ENCODE peak calls at places on chromosomes 4 and X, in six cellular contexts. One of them, this sample, is unnamed.
A peak's percentile ranks its signal among the peaks of the same experiment; 100 is the strongest.

GRCh38 chr4:126182801-126183200 is 868.0 kb downstream of the FAT4 start:
- DNase-seq in heart left ventricle: no peak
- DNase-seq in iPS DF 6.9: no peak
- DNase-seq in lung: no peak
- DNase-seq in BJ: no peak
- DNase-seq in NT2/D1: no peak
- DNase-seq in this sample: no peak

GRCh38 chrX:45710081-45710801 is 509.6 kb upstream of the DIPK2B start:
- DNase-seq in heart left ventricle: no peak
- DNase-seq in iPS DF 6.9: no peak
- DNase-seq in lung: no peak
- DNase-seq in BJ: peak; percentile 89
- DNase-seq in NT2/D1: no peak
- DNase-seq in this sample: no peak

GRCh38 chrX:38986586-38986985 is 185.3 kb downstream of the MID1IP1 start:
- DNase-seq in heart left ventricle: no peak
- DNase-seq in iPS DF 6.9: no peak
- DNase-seq in lung: no peak
- DNase-seq in BJ: no peak
- DNase-seq in NT2/D1: no peak
- DNase-seq in this sample: no peak

GRCh38 chr4:7240341-7240740 is 48.0 kb downstream of the SORCS2 start:
- DNase-seq in heart left ventricle: no peak
- DNase-seq in iPS DF 6.9: no peak
- DNase-seq in lung: no peak
- DNase-seq in BJ: no peak
- DNase-seq in NT2/D1: no peak
- DNase-seq in this sample: no peak

GRCh38 chrX:108020631-108021030 is 24.2 kb upstream of the VSIG1 start:
- DNase-seq in heart left ventricle: no peak
- DNase-seq in iPS DF 6.9: no peak
- DNase-seq in lung: no peak
- DNase-seq in BJ: no peak
- DNase-seq in NT2/D1: no peak
- DNase-seq in this sample: peak; percentile 15

GRCh38 chr4:28269426-28269825 is 1408.8 kb downstream of the STIM2 start:
- DNase-seq in heart left ventricle: no peak
- DNase-seq in iPS DF 6.9: no peak
- DNase-seq in lung: no peak
- DNase-seq in BJ: no peak
- DNase-seq in NT2/D1: no peak
- DNase-seq in this sample: no peak

GRCh38 chr4:93764647-93765246 is 63.8 kb upstream of the ATOH1 start:
- DNase-seq in heart left ventricle: no peak
- DNase-seq in iPS DF 6.9: no peak
- DNase-seq in lung: no peak
- DNase-seq in BJ: peak; percentile 0
- DNase-seq in NT2/D1: no peak
- DNase-seq in this sample: peak; percentile 55

GRCh38 chr4:130478406-130478805 is 1382.5 kb downstream of the C4orf33 start:
- DNase-seq in heart left ventricle: no peak
- DNase-seq in iPS DF 6.9: no peak
- DNase-seq in lung: no peak
- DNase-seq in BJ: peak; percentile 11
- DNase-seq in NT2/D1: no peak
- DNase-seq in this sample: no peak

GRCh38 chr4:7691992-7692391 is 247.7 kb downstream of the AFAP1 start:
- DNase-seq in heart left ventricle: peak; percentile 48
- DNase-seq in iPS DF 6.9: no peak
- DNase-seq in lung: no peak
- DNase-seq in BJ: no peak
- DNase-seq in NT2/D1: no peak
- DNase-seq in this sample: no peak

GRCh38 chr4:170599894-170600293 is 510.1 kb upstream of the AADAT start:
- DNase-seq in heart left ventricle: no peak
- DNase-seq in iPS DF 6.9: no peak
- DNase-seq in lung: no peak
- DNase-seq in BJ: no peak
- DNase-seq in NT2/D1: no peak
- DNase-seq in this sample: no peak

GRCh38 chr4:141047228-141047884 is 85.9 kb downstream of the RNF150 start:
- DNase-seq in heart left ventricle: no peak
- DNase-seq in iPS DF 6.9: no peak
- DNase-seq in lung: no peak
- DNase-seq in BJ: no peak
- DNase-seq in NT2/D1: no peak
- DNase-seq in this sample: no peak

DNA sequence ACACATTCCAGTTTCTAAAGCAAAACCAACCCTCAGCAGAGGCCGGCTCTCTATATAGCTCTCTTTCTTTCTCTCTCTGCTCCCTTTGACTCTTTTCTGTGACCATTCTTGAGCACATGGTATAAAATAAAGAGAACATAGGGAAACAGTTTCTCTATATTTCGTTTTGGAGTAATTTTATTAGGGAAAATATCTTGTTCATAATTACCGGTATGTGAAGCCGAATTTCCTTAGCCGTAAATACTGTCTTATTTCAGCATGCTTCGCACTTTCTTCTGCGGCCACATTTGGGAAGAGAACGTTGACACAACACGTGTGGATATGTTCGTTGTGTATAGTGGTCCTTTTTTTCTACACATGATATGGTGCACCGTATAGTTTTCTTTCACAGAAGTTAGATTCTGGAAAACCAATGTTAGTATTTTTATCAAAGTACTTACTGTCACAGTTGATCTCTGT is 4.9 kb upstream of the LEF1 start:
- DNase-seq in heart left ventricle: no peak
- DNase-seq in iPS DF 6.9: no peak
- DNase-seq in lung: no peak
- DNase-seq in BJ: no peak
- DNase-seq in NT2/D1: no peak
- DNase-seq in this sample: no peak
- H3K27me3 ChIP-seq in heart left ventricle: peaks cover 67% of the 10 kb centered on the region
- H3K27me3 ChIP-seq in iPS DF 6.9: peaks cover 60% of the 10 kb centered on the region
- H3K27me3 ChIP-seq in lung: no peaks in the 10 kb centered on the region
- H3K27me3 ChIP-seq in BJ: peaks cover 33% of the 10 kb centered on the region
- H3K27me3 ChIP-seq in NT2/D1: peaks cover 64% of the 10 kb centered on the region
- H3K27me3 ChIP-seq in this sample: peaks cover 97% of the 10 kb centered on the region

GRCh38 chr4:3460926-3461325 is 2.2 kb upstream of the DOK7 start:
- DNase-seq in heart left ventricle: no peak
- DNase-seq in iPS DF 6.9: no peak
- DNase-seq in lung: no peak
- DNase-seq in BJ: no peak
- DNase-seq in NT2/D1: no peak
- DNase-seq in this sample: no peak
- H3K27me3 ChIP-seq in heart left ventricle: peaks cover 9% of the 10 kb centered on the region
- H3K27me3 ChIP-seq in iPS DF 6.9: no peaks in the 10 kb centered on the region
- H3K27me3 ChIP-seq in lung: no peaks in the 10 kb centered on the region
- H3K27me3 ChIP-seq in BJ: peaks cover 36% of the 10 kb centered on the region
- H3K27me3 ChIP-seq in NT2/D1: peaks cover 87% of the 10 kb centered on the region
- H3K27me3 ChIP-seq in this sample: peaks cover 72% of the 10 kb centered on the region

GRCh38 chrX:42241421-42241820 is 318.1 kb upstream of the CASK start:
- DNase-seq in heart left ventricle: no peak
- DNase-seq in iPS DF 6.9: no peak
- DNase-seq in lung: no peak
- DNase-seq in BJ: no peak
- DNase-seq in NT2/D1: peak; percentile 33
- DNase-seq in this sample: no peak

GRCh38 chrX:42242044-42242443 is 318.7 kb upstream of the CASK start:
- DNase-seq in heart left ventricle: no peak
- DNase-seq in iPS DF 6.9: no peak
- DNase-seq in lung: no peak
- DNase-seq in BJ: no peak
- DNase-seq in NT2/D1: no peak
- DNase-seq in this sample: no peak

GRCh38 chrX:42237956-42238355 is 314.6 kb upstream of the CASK start:
- DNase-seq in heart left ventricle: no peak
- DNase-seq in iPS DF 6.9: no peak
- DNase-seq in lung: no peak
- DNase-seq in BJ: no peak
- DNase-seq in NT2/D1: no peak
- DNase-seq in this sample: no peak
- H3K27me3 ChIP-seq in heart left ventricle: no peaks in the 10 kb centered on the region
- H3K27me3 ChIP-seq in iPS DF 6.9: no peaks in the 10 kb centered on the region
- H3K27me3 ChIP-seq in lung: no peaks in the 10 kb centered on the region
- H3K27me3 ChIP-seq in BJ: no peaks in the 10 kb centered on the region
- H3K27me3 ChIP-seq in NT2/D1: no peaks in the 10 kb centered on the region
- H3K27me3 ChIP-seq in this sample: no peaks in the 10 kb centered on the region

GRCh38 chrX:43720961-43721360 is 64.9 kb downstream of the MAOA start:
- DNase-seq in heart left ventricle: no peak
- DNase-seq in iPS DF 6.9: no peak
- DNase-seq in lung: no peak
- DNase-seq in BJ: no peak
- DNase-seq in NT2/D1: no peak
- DNase-seq in this sample: no peak
- H3K27me3 ChIP-seq in heart left ventricle: no peaks in the 10 kb centered on the region
- H3K27me3 ChIP-seq in iPS DF 6.9: no peaks in the 10 kb centered on the region
- H3K27me3 ChIP-seq in lung: no peaks in the 10 kb centered on the region
- H3K27me3 ChIP-seq in BJ: no peaks in the 10 kb centered on the region
- H3K27me3 ChIP-seq in NT2/D1: no peaks in the 10 kb centered on the region
- H3K27me3 ChIP-seq in this sample: no peaks in the 10 kb centered on the region

DNA sequence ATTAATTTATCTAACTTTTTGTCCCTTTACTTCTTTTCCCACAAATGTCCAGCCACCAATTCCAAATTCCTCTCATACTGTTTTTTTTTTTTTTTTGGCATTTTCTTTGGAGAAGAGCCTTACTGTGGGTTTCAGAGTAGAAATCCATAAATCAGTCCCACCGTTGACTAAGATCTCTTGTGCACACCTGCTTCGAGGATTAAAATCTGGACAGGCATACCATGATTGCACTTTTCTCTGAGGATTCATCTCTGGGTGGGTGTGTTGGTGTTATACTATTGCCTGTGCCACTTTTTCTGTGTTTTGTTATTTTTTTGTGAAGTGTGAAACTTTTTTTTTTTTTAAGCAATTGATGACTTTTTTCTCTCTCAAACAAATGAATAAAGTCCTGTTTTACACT is 13.2 kb downstream of the PRDM8 start:
- DNase-seq in heart left ventricle: no peak
- DNase-seq in iPS DF 6.9: no peak
- DNase-seq in lung: no peak
- DNase-seq in BJ: no peak
- DNase-seq in NT2/D1: no peak
- DNase-seq in this sample: no peak
- H3K27me3 ChIP-seq in heart left ventricle: peaks cover 12% of the 10 kb centered on the region
- H3K27me3 ChIP-seq in iPS DF 6.9: peaks cover 33% of the 10 kb centered on the region
- H3K27me3 ChIP-seq in lung: no peaks in the 10 kb centered on the region
- H3K27me3 ChIP-seq in BJ: no peaks in the 10 kb centered on the region
- H3K27me3 ChIP-seq in NT2/D1: peaks cover 6% of the 10 kb centered on the region
- H3K27me3 ChIP-seq in this sample: peaks cover 99% of the 10 kb centered on the region

GRCh38 chr4:54843106-54843505 is 185.3 kb downstream of the KIT start:
- DNase-seq in heart left ventricle: no peak
- DNase-seq in iPS DF 6.9: no peak
- DNase-seq in lung: no peak
- DNase-seq in BJ: no peak
- DNase-seq in NT2/D1: no peak
- DNase-seq in this sample: no peak
- H3K27me3 ChIP-seq in heart left ventricle: no peaks in the 10 kb centered on the region
- H3K27me3 ChIP-seq in iPS DF 6.9: no peaks in the 10 kb centered on the region
- H3K27me3 ChIP-seq in lung: no peaks in the 10 kb centered on the region
- H3K27me3 ChIP-seq in BJ: peaks cover 3% of the 10 kb centered on the region
- H3K27me3 ChIP-seq in NT2/D1: no peaks in the 10 kb centered on the region
- H3K27me3 ChIP-seq in this sample: no peaks in the 10 kb centered on the region